ENCODE peak calls at places on chromosomes 16 and 17, in six cellular contexts. N is adrenal gland, O is A549, Q is gastrocnemius medialis, T is body of pancreas, C is ovary. V is an unnamed sample.

GRCh38 chr16:50072730-50073129 is 7.0 kb downstream of the HEATR3 start:
- DNase-seq in N (no peak), T (no peak), O (no peak), C (no peak), Q (no peak), V (no peak)

GRCh38 chr16:2458887-2459646 is 842 bp upstream of the TEDC2 start:
- DNase-seq in C (no peak), Q (no peak), N (no peak), T (no peak), O (no peak), V (no peak)

GRCh38 chr16:85955566-85955965 is 56.6 kb downstream of the IRF8 start:
- DNase-seq in N (no peak), Q (no peak), T (no peak), O (no peak), C (no peak), V (no peak)

GRCh38 chr17:73748521-73748920 is 104.3 kb upstream of the SDK2 start:
- DNase-seq in N (no peak), O (no peak), C (no peak), T (peak; percentile 26), Q (no peak), V (no peak)

GRCh38 chr17:2872282-2872681 is 76.0 kb downstream of the RAP1GAP2 start:
- DNase-seq in O (no peak), C (no peak), T (no peak), N (no peak), Q (no peak), V (no peak)

GRCh38 chr17:32815460-32815859 is 61.5 kb downstream of the MYO1D start:
- DNase-seq in Q (no peak), O (no peak), N (no peak), T (no peak), C (no peak), V (no peak)

GRCh38 chr17:33052856-33053255 is 61.2 kb downstream of the SPACA3 start:
- DNase-seq in N (no peak), O (no peak), C (no peak), Q (no peak), T (no peak), V (no peak)

GRCh38 chr17:14942511-14943185 is 322.5 kb downstream of the PMP22 start:
- DNase-seq in T (no peak), N (no peak), Q (no peak), C (no peak), O (peak; percentile 11), V (no peak)

GRCh38 chr17:1001640-1002411 is 4.9 kb downstream of the TIMM22 start:
- DNase-seq in Q (peak; percentile 49), T (no peak), N (peak; percentile 75), O (no peak), C (no peak), V (peak; percentile 43)

GRCh38 chr16:8718753-8719386 is 44.5 kb downstream of the ABAT start:
- DNase-seq in T (peak; percentile 25), Q (no peak), O (no peak), N (no peak), C (no peak), V (no peak)

GRCh38 chr17:21371511-21372081 is 4.6 kb upstream of the KCNJ12 start:
- DNase-seq in Q (no peak), O (no peak), C (no peak), T (no peak), N (no peak), V (no peak)

GRCh38 chr16:79097781-79098180 is 502.8 kb downstream of the MAF start:
- DNase-seq in T (no peak), Q (no peak), N (no peak), C (no peak), O (no peak), V (no peak)

GRCh38 chr16:26644912-26645543 is 421.7 kb upstream of the C16orf82 start:
- DNase-seq in T (no peak), N (no peak), C (no peak), O (no peak), Q (no peak), V (no peak)

GRCh38 chr16:67674851-67675578 is 8.4 kb downstream of the C16orf86 start:
- DNase-seq in N (no peak), O (no peak), T (no peak), Q (no peak), C (no peak), V (no peak)

GRCh38 chr17:40678902-40679522 is 14.0 kb upstream of the KRT222 start:
- DNase-seq in C (no peak), Q (no peak), O (no peak), N (no peak), T (no peak), V (no peak)

GRCh38 chr17:48647103-48647963 is 21.2 kb upstream of the HOXB9 start:
- DNase-seq in N (no peak), C (no peak), T (no peak), O (peak; percentile 63), Q (no peak), V (no peak)

GRCh38 chr16:55042556-55043432 is 112.1 kb downstream of the IRX5 start:
- DNase-seq in O (no peak), T (no peak), N (no peak), C (no peak), Q (no peak), V (no peak)

GRCh38 chr16:8594149-8594666 is 3.9 kb upstream of the TMEM114 start:
- DNase-seq in C (no peak), O (no peak), Q (no peak), N (no peak), T (no peak), V (no peak)

GRCh38 chr17:74546586-74546985 is 671 bp upstream of the CD300C start:
- DNase-seq in T (no peak), O (no peak), C (no peak), N (no peak), Q (no peak), V (no peak)

DNA sequence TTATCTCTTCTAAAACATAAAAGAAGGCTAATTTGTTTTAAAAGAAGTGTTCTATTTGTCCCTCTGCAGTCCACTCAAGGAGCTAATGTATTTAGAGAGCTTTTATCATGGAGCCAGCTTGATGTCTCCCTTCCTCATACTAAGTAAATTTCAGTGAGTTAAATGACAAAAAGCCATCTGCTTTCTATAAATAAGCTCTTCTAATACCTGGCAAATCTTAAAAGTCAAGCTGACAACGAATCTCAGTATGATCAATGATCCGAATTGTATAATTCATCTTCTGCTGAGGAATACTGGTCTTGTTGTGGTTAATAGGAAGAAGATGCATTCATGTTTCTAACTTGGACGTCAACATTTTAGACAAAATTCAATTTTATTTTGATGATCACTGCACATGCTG is 1390.7 kb downstream of the CDH8 start:
- DNase-seq in Q (no peak), O (no peak), N (no peak), C (no peak), T (no peak), V (no peak)
- H3K9me3 ChIP-seq in Q (no peaks in the 10 kb centered on the region), O (no peaks in the 10 kb centered on the region), N (no peaks in the 10 kb centered on the region), C (no peaks in the 10 kb centered on the region), T (no peaks in the 10 kb centered on the region), V (no peaks in the 10 kb centered on the region)

GRCh38 chr17:4143563-4144410 is 790 bp downstream of the CYB5D2 start:
- DNase-seq in Q (peak; percentile 90), O (peak; percentile 97), C (peak; percentile 88), T (peak; percentile 92), N (peak; percentile 97), V (peak; percentile 85)
- TF ChIP-seq POLR2A in Q (peak; percentile 75), O (peak; percentile 90), C (peak; percentile 94), T (peak; percentile 69), N (peak; percentile 51), V (peak; percentile 52)

DNA sequence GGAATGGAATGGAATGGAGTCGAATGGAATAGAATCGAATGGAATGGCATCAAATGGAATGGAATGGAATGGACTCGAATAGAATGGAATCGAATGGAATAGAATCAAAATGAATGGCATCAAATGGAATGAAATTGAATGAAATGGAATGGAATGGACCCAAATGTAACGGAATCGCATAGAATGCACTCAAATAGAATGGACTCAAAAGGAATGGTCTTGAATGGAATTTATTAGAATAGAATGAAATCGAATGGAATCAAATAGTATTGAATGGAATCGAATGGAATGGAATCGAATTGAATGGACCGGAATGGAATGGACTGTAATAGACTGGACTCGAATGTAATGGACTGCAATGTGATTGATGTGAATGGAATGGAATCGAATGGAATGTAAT is 501.4 kb upstream of the WSB1 start:
- DNase-seq in N (no peak), Q (no peak), O (no peak), T (no peak), C (no peak), V (no peak)
- H3K9me3 ChIP-seq in N (no peaks in the 10 kb centered on the region), Q (no peaks in the 10 kb centered on the region), O (peaks cover 61% of the 10 kb centered on the region), T (peaks cover 49% of the 10 kb centered on the region), C (peaks cover 10% of the 10 kb centered on the region), V (no peaks in the 10 kb centered on the region)

GRCh38 chr16:29644973-29645698 is 17.9 kb upstream of the SPN start:
- DNase-seq in Q (no peak), N (no peak), T (no peak), C (no peak), O (no peak), V (no peak)
- TF ChIP-seq POLR2A in Q (no peak), N (no peak), T (no peak), C (no peak), O (no peak), V (no peak)

V was measured in tibial nerve.